ENCODE peak calls at places on chromosomes 4 and X, in six cellular contexts. One of them, this sample, is unnamed.
A peak's percentile ranks its signal among the peaks of the same experiment; 100 is the strongest.

GRCh38 chrX:135086197-135086854 is 34.0 kb downstream of the ETDB start:
- DNase-seq in left ventricle myocardium inferior: no peak
- DNase-seq in A549: peak; percentile 47
- DNase-seq in GM23248: peak; percentile 78
- DNase-seq in mammary epithelial cell: peak; percentile 68
- DNase-seq in MM.1S: peak; percentile 83
- DNase-seq in this sample: peak; percentile 37

GRCh38 chr4:69546121-69546520 is 50.4 kb upstream of the UGT2B4 start:
- DNase-seq in left ventricle myocardium inferior: no peak
- DNase-seq in mammary epithelial cell: peak; percentile 30
- DNase-seq in GM23248: no peak
- DNase-seq in MM.1S: peak; percentile 42
- DNase-seq in A549: no peak
- DNase-seq in this sample: peak; percentile 19

GRCh38 chr4:77010841-77011354 is 61.3 kb downstream of the SEPTIN11 start:
- DNase-seq in A549: no peak
- DNase-seq in mammary epithelial cell: peak; percentile 71
- DNase-seq in MM.1S: no peak
- DNase-seq in GM23248: peak; percentile 86
- DNase-seq in left ventricle myocardium inferior: no peak
- DNase-seq in this sample: peak; percentile 49

GRCh38 chr4:40909363-40909876 is 159.7 kb downstream of the NSUN7 start:
- DNase-seq in left ventricle myocardium inferior: no peak
- DNase-seq in GM23248: peak; percentile 95
- DNase-seq in mammary epithelial cell: peak; percentile 81
- DNase-seq in MM.1S: no peak
- DNase-seq in A549: no peak
- DNase-seq in this sample: peak; percentile 84

GRCh38 chr4:68950033-68950432 is 1.6 kb downstream of the UGT2A3 start:
- DNase-seq in MM.1S: no peak
- DNase-seq in A549: no peak
- DNase-seq in GM23248: no peak
- DNase-seq in left ventricle myocardium inferior: no peak
- DNase-seq in mammary epithelial cell: no peak
- DNase-seq in this sample: no peak

GRCh38 chrX:111375747-111376146 is 36.2 kb downstream of the DCX start:
- DNase-seq in MM.1S: no peak
- DNase-seq in A549: no peak
- DNase-seq in GM23248: peak; percentile 16
- DNase-seq in left ventricle myocardium inferior: no peak
- DNase-seq in mammary epithelial cell: peak; percentile 5
- DNase-seq in this sample: no peak

GRCh38 chr4:86092684-86093083 is 267.2 kb downstream of the MAPK10 start:
- DNase-seq in mammary epithelial cell: peak; percentile 66
- DNase-seq in MM.1S: no peak
- DNase-seq in GM23248: peak; percentile 92
- DNase-seq in A549: peak; percentile 15
- DNase-seq in left ventricle myocardium inferior: no peak
- DNase-seq in this sample: peak; percentile 82

GRCh38 chrX:39990388-39990787 is 107.4 kb downstream of the BCOR start:
- DNase-seq in left ventricle myocardium inferior: no peak
- DNase-seq in GM23248: no peak
- DNase-seq in mammary epithelial cell: no peak
- DNase-seq in A549: no peak
- DNase-seq in MM.1S: no peak
- DNase-seq in this sample: no peak

GRCh38 chr4:68735106-68735505 is 64.7 kb upstream of the UGT2B15 start:
- DNase-seq in left ventricle myocardium inferior: no peak
- DNase-seq in mammary epithelial cell: no peak
- DNase-seq in GM23248: no peak
- DNase-seq in A549: no peak
- DNase-seq in MM.1S: no peak
- DNase-seq in this sample: no peak

GRCh38 chr4:18285357-18285756 is 263.8 kb upstream of the LCORL start:
- DNase-seq in A549: no peak
- DNase-seq in MM.1S: no peak
- DNase-seq in GM23248: no peak
- DNase-seq in left ventricle myocardium inferior: no peak
- DNase-seq in mammary epithelial cell: no peak
- DNase-seq in this sample: no peak

GRCh38 chr4:155582971-155583437 is 83.6 kb upstream of the GUCY1A1 start:
- DNase-seq in GM23248: peak; percentile 72
- DNase-seq in A549: no peak
- DNase-seq in left ventricle myocardium inferior: no peak
- DNase-seq in MM.1S: no peak
- DNase-seq in mammary epithelial cell: peak; percentile 82
- DNase-seq in this sample: no peak

GRCh38 chr4:105462610-105463009 is 11.3 kb downstream of the PPA2 start:
- DNase-seq in left ventricle myocardium inferior: no peak
- DNase-seq in MM.1S: no peak
- DNase-seq in GM23248: no peak
- DNase-seq in A549: no peak
- DNase-seq in mammary epithelial cell: no peak
- DNase-seq in this sample: no peak

GRCh38 chrX:3697220-3697684 is 16.2 kb downstream of the PRKX start:
- DNase-seq in MM.1S: no peak
- DNase-seq in A549: no peak
- DNase-seq in GM23248: no peak
- DNase-seq in mammary epithelial cell: peak; percentile 10
- DNase-seq in left ventricle myocardium inferior: no peak
- DNase-seq in this sample: no peak

GRCh38 chr4:108114503-108114902 is 54.2 kb downstream of the LEF1 start:
- DNase-seq in GM23248: no peak
- DNase-seq in A549: no peak
- DNase-seq in left ventricle myocardium inferior: no peak
- DNase-seq in MM.1S: no peak
- DNase-seq in mammary epithelial cell: no peak
- DNase-seq in this sample: no peak

DNA sequence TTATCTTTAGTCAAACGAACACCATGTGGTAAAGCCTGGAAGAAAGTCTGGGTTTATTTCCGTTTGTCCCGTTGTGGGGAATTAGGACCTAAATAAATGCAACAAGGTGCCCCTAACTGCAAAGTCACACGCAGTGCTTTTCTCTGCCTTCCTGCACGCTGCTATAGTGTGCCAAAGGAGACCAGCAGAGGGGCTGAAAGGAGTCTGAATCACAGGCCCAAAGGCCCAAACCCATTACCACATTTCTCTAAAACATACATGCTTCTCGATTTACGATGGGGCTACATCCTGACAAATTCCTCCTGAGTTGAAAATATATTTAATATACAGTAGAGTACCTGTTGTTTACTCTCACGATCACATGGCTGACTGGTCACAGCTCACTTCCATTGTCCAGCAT is 4.5 kb downstream of the VEGFC start:
- DNase-seq in mammary epithelial cell: no peak
- DNase-seq in GM23248: no peak
- DNase-seq in MM.1S: no peak
- DNase-seq in A549: no peak
- DNase-seq in left ventricle myocardium inferior: no peak
- DNase-seq in this sample: no peak
- H3K27ac ChIP-seq in mammary epithelial cell: no peak overlapping the region
- H3K27ac ChIP-seq in GM23248: no peak overlapping the region
- H3K27ac ChIP-seq in MM.1S: no peak overlapping the region
- H3K27ac ChIP-seq in A549: no peak overlapping the region
- H3K27ac ChIP-seq in left ventricle myocardium inferior: peak overlapping the region; percentile 50
- H3K27ac ChIP-seq in this sample: no peak overlapping the region

GRCh38 chrX:107773906-107774435 is 1.6 kb downstream of the TSC22D3 start:
- DNase-seq in left ventricle myocardium inferior: no peak
- DNase-seq in A549: no peak
- DNase-seq in GM23248: no peak
- DNase-seq in MM.1S: no peak
- DNase-seq in mammary epithelial cell: no peak
- DNase-seq in this sample: no peak

GRCh38 chrX:107775734-107776511 is at the start of gene TSC22D3:
- DNase-seq in MM.1S: peak; percentile 57
- DNase-seq in A549: peak; percentile 68
- DNase-seq in mammary epithelial cell: peak; percentile 74
- DNase-seq in left ventricle myocardium inferior: peak; percentile 79
- DNase-seq in GM23248: peak; percentile 82
- DNase-seq in this sample: peak; percentile 53

GRCh38 chrX:107773206-107773605 is 2.4 kb downstream of the TSC22D3 start:
- DNase-seq in GM23248: no peak
- DNase-seq in A549: no peak
- DNase-seq in left ventricle myocardium inferior: no peak
- DNase-seq in MM.1S: no peak
- DNase-seq in mammary epithelial cell: no peak
- DNase-seq in this sample: no peak

GRCh38 chrX:107776649-107777535 is 641 bp upstream of the NCBP2L start:
- DNase-seq in left ventricle myocardium inferior: peak; percentile 67
- DNase-seq in A549: peak; percentile 69
- DNase-seq in GM23248: peak; percentile 89
- DNase-seq in MM.1S: peak; percentile 87
- DNase-seq in mammary epithelial cell: peak; percentile 84
- DNase-seq in this sample: peak; percentile 76

GRCh38 chrX:107775000-107775733 is 420 bp downstream of the TSC22D3 start:
- DNase-seq in A549: peak; percentile 7
- DNase-seq in GM23248: no peak
- DNase-seq in left ventricle myocardium inferior: no peak
- DNase-seq in MM.1S: no peak
- DNase-seq in mammary epithelial cell: no peak
- DNase-seq in this sample: no peak
- H3K27ac ChIP-seq in A549: peak overlapping the region; percentile 81
- H3K27ac ChIP-seq in GM23248: no peak overlapping the region
- H3K27ac ChIP-seq in left ventricle myocardium inferior: peak overlapping the region; percentile 87
- H3K27ac ChIP-seq in MM.1S: no peak overlapping the region
- H3K27ac ChIP-seq in mammary epithelial cell: no peak overlapping the region
- H3K27ac ChIP-seq in this sample: peak overlapping the region; percentile 32

DNA sequence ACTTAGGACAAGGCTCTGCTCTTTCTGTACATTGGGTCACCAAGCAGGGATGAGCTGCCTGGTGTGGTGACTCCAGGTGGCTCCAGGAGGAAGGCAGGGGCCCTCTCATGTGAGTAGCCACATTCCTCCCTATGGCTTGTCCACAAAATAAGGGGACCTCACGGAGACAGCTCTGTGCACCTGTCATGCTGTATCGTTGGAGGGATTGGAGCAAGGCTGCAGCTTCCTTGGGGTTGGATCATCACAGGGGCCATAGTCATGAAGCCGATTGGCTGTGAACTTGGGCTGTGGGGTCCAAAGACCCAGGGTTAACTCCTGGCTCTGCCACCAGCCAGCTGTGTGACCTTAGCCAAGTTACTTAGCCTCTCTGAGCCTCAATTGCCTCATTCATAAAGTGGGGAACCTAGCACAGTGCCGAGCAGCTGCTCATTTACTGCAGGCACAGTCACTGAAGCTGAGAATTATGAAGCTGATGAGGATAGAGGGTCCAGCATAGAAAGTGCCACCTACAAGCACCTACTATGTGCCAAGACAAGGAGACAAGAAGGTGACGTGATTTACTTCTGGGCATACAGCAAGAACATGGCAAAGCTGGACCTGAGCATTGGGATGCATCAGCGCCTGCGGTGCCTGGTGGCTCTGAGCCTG is 11.8 kb upstream of the KIAA0232 start:
- DNase-seq in MM.1S: no peak
- DNase-seq in GM23248: no peak
- DNase-seq in left ventricle myocardium inferior: no peak
- DNase-seq in A549: no peak
- DNase-seq in mammary epithelial cell: no peak
- DNase-seq in this sample: no peak
- H3K27ac ChIP-seq in MM.1S: no peak overlapping the region
- H3K27ac ChIP-seq in GM23248: no peak overlapping the region
- H3K27ac ChIP-seq in left ventricle myocardium inferior: peak overlapping the region; percentile 90
- H3K27ac ChIP-seq in A549: no peak overlapping the region
- H3K27ac ChIP-seq in mammary epithelial cell: no peak overlapping the region
- H3K27ac ChIP-seq in this sample: no peak overlapping the region

DNA sequence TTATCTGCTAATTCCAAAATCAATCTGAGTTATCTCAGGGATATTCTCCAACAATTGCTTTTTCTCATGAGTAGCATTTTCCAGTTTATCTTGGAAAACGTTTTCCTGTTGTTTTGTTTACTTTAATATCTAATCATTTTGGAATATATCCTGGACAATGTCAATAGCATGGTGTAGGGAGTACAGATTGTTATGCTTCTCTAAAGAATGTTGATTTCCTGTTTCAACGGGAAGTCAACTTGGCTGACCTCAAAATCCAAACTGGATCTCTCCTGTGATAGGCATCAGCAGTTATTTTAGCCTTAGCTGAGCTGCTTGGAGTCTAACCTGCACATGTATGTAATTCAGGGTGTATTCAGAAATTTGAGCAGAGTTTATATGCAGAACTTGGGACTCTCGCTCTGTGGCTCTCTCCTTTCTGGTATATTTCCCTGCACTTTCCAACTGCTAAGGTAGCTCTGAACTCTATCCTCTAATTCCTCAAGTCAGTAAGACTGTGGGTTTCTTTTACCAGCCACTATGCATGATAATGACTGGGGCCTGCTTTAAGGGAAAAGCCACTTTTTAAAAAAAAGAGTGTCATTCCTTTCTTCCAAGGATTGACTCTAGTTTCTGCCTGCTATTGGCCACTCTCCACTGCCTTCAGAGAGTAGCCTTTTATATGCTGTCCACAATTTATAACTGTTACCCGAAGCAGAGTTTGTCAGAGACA is 7.7 kb downstream of the PRSS48 start:
- DNase-seq in left ventricle myocardium inferior: no peak
- DNase-seq in mammary epithelial cell: no peak
- DNase-seq in GM23248: no peak
- DNase-seq in A549: no peak
- DNase-seq in MM.1S: no peak
- DNase-seq in this sample: no peak
- H3K27ac ChIP-seq in left ventricle myocardium inferior: peak overlapping the region; percentile 64
- H3K27ac ChIP-seq in mammary epithelial cell: no peak overlapping the region
- H3K27ac ChIP-seq in GM23248: no peak overlapping the region
- H3K27ac ChIP-seq in A549: no peak overlapping the region
- H3K27ac ChIP-seq in MM.1S: no peak overlapping the region
- H3K27ac ChIP-seq in this sample: no peak overlapping the region

This sample was measured in foreskin keratinocyte.